ENCODE peak calls at places on chromosomes 11 and 22, in ten cellular contexts. K is heart left ventricle, C is KBM-7, N is AG08395, E is RPMI7951, B is AG09309, P is A172, Y is DMS79 treated with DMSO at 0.1 percent for 48 hours, V is psoas muscle, X is HFFc6. M is an unnamed sample.

GRCh38 chr11:18046116-18046777 is at the start of gene TPH1:
- DNase-seq in X (peak; percentile 8), N (peak; percentile 21), E (peak; percentile 66), K (peak; percentile 75), V (peak; percentile 23), Y (no peak), C (no peak), P (peak; percentile 9), B (peak; percentile 4), M (no peak)

GRCh38 chr22:35930933-35931332 is 97.7 kb downstream of the RBFOX2 start:
- DNase-seq in E (peak; percentile 72), Y (no peak), N (peak; percentile 81), X (peak; percentile 77), K (no peak), P (peak; percentile 52), B (peak; percentile 55), C (peak; percentile 67), V (no peak), M (peak; percentile 60)

GRCh38 chr22:26828311-26828710 is 170.9 kb downstream of the MIAT start:
- DNase-seq in V (no peak), Y (no peak), E (peak; percentile 88), N (no peak), B (no peak), C (no peak), X (no peak), P (no peak), K (no peak), M (no peak)

GRCh38 chr22:19802001-19802880 is 41.7 kb downstream of the TBX1 start:
- DNase-seq in C (no peak), E (no peak), N (no peak), X (no peak), K (peak; percentile 45), B (no peak), V (no peak), Y (no peak), P (no peak), M (no peak)

GRCh38 chr11:46541593-46542371 is 52.0 kb downstream of the AMBRA1 start:
- DNase-seq in N (no peak), P (no peak), V (peak; percentile 38), Y (no peak), X (no peak), C (no peak), K (peak; percentile 72), E (no peak), B (no peak), M (no peak)

GRCh38 chr11:6297831-6298230 is 22.5 kb downstream of the CAVIN3 start:
- DNase-seq in K (no peak), Y (no peak), V (no peak), P (peak; percentile 19), B (no peak), E (peak; percentile 26), N (peak; percentile 25), C (peak; percentile 8), X (no peak), M (no peak)

GRCh38 chr11:94885581-94885980 is 87.8 kb downstream of the CWC15 start:
- DNase-seq in B (no peak), E (peak; percentile 76), K (no peak), P (no peak), X (no peak), V (no peak), Y (no peak), N (no peak), C (no peak), M (no peak)

GRCh38 chr11:70063555-70063954 is 14.6 kb upstream of the ANO1 start:
- DNase-seq in X (no peak), K (no peak), Y (no peak), B (no peak), V (no peak), N (no peak), C (no peak), E (no peak), P (peak; percentile 13), M (no peak)

GRCh38 chr11:68816917-68817419 is 24.7 kb downstream of the CPT1A start:
- DNase-seq in X (no peak), C (no peak), B (no peak), V (no peak), K (no peak), N (no peak), E (no peak), Y (no peak), P (no peak), M (no peak)

GRCh38 chr22:42905702-42906183 is 48.7 kb upstream of the ARFGAP3 start:
- DNase-seq in N (no peak), B (no peak), E (no peak), Y (peak; percentile 48), X (no peak), V (peak; percentile 46), K (peak; percentile 75), P (no peak), C (no peak), M (no peak)

GRCh38 chr22:49192180-49192856 is 635.4 kb downstream of the BRD1 start:
- DNase-seq in N (no peak), V (no peak), K (no peak), Y (no peak), E (no peak), P (no peak), C (no peak), B (no peak), X (no peak), M (no peak)

GRCh38 chr11:9490376-9490775 is 29.6 kb downstream of the ZNF143 start:
- DNase-seq in V (no peak), Y (no peak), P (no peak), E (no peak), N (no peak), K (no peak), X (no peak), C (no peak), B (no peak), M (no peak)